ENCODE peak calls at places on chromosomes 13 and 19, in four cellular contexts. H is H9, K is mesenchymal stem cell, C is neuronal stem cell. Z is an unnamed sample. For H3K4me1, the result is how much of the 10 kb centered on the place peaks cover.

GRCh38 chr19:11138659-11139526 is 16.7 kb downstream of the SPC24 start:
- DNase-seq in H (peak), K (peak), C (peak), Z (peak)

GRCh38 chr19:34733826-34734600 is at the start of gene ZNF181:
- DNase-seq in K (peak), C (peak), H (peak), Z (peak)

GRCh38 chr19:41457241-41457640 is 14.3 kb downstream of the ERICH4 start:
- DNase-seq in K (no peak), H (no peak), C (no peak), Z (no peak)

GRCh38 chr13:27712421-27712820 is 79.9 kb upstream of the GSX1 start:
- DNase-seq in H (no peak), K (peak), C (no peak), Z (peak)

GRCh38 chr13:49185264-49185663 is 34.9 kb upstream of the MLNR start:
- DNase-seq in C (no peak), K (peak), H (no peak), Z (peak)

GRCh38 chr19:10797078-10797477 is 38.9 kb downstream of the TMED1 start:
- DNase-seq in H (no peak), K (no peak), C (no peak), Z (no peak)

GRCh38 chr19:40139533-40140287 is 49.0 kb upstream of the ZNF780A start:
- DNase-seq in C (peak), K (peak), H (no peak), Z (no peak)

GRCh38 chr19:58218899-58219298 is 9.8 kb upstream of the ZNF544 start:
- DNase-seq in K (no peak), C (no peak), H (peak), Z (peak)

GRCh38 chr13:95924389-95924994 is 128.7 kb downstream of the UGGT2 start:
- DNase-seq in K (peak), H (no peak), C (no peak), Z (peak)

GRCh38 chr19:6374711-6375410 is 872 bp downstream of the PSPN start:
- DNase-seq in K (no peak), H (no peak), C (no peak), Z (no peak)

GRCh38 chr13:93262729-93263128 is 36.1 kb downstream of the GPC6 start:
- DNase-seq in C (no peak), K (peak), H (no peak), Z (peak)

GRCh38 chr19:590396-590745 is 690 bp downstream of the HCN2 start:
- DNase-seq in H (no peak), C (no peak), K (no peak), Z (no peak)

GRCh38 chr13:48891586-48891985 is 84.1 kb upstream of the FNDC3A start:
- DNase-seq in H (no peak), K (peak), C (no peak), Z (peak)

GRCh38 chr13:52850396-52851152 is 2.1 kb upstream of the PCDH8 start:
- DNase-seq in C (peak), K (peak), H (peak), Z (peak)

GRCh38 chr13:101941095-101941777 is 460.6 kb downstream of the FGF14 start:
- DNase-seq in K (peak), H (no peak), C (no peak), Z (no peak)

GRCh38 chr19:19491321-19492025 is 23.9 kb downstream of the TSSK6 start:
- DNase-seq in C (no peak), H (no peak), K (no peak), Z (no peak)

GRCh38 chr13:111006508-111007031 is 91.7 kb upstream of the ANKRD10 start:
- DNase-seq in C (peak), H (no peak), K (peak), Z (no peak)

GRCh38 chr13:92379371-92379770 is 847.2 kb upstream of the GPC6 start:
- DNase-seq in H (no peak), C (no peak), K (no peak), Z (no peak)

GRCh38 chr19:511101-511841 is 4.0 kb downstream of the TPGS1 start:
- DNase-seq in K (no peak), C (no peak), H (peak), Z (peak)

GRCh38 chr19:46009530-46010510 is 13.0 kb downstream of the PGLYRP1 start:
- DNase-seq in H (peak), C (peak), K (peak), Z (peak)
- H3K4me1 ChIP-seq in H (under half), C (under half), K (under half), Z (under half)

DNA sequence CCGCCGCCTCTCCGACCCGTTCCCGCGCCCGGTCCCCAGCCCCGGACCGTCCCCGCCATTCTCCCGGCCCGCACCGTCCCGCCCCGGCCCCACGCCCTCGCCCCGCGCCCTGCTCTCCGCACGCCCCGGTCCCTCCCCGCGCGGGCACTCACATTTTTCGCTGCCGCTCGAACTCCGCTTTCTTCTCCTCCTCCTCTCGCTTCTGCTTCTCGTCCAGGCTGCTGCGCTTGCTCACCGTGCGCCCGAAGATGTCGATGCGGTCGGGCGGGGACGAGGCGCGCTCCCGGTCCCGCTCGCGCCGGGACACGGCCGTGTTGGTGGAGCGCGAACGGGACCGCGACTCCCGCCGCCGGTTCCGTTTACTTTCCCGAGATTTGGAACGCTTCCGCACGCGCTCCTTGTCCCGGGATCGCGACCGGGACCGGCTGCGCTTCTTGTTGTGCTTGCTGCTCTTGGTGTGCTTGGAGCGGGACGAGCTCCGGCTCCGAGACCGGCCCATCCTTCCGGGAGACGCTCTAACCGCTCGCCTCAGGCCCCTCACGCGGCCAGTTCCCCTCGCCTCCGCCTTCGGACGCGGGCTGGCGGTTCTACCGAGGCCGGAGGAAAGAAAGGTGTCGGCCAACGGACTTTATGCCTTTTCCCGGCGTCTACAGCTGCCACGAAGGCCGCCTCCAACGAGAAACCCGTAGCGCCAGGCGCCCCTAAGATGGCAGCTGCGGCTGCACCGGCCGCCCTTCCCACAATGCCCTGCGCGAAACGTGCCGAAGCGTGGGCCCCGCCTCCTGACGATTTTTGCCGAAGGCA is at the start of gene ARGLU1:
- DNase-seq in K (peak), H (peak), C (peak), Z (peak)
- H2BK12ac ChIP-seq in K (no peak), H (no peak), C (no peak), Z (peak)

GRCh38 chr19:1851581-1852293 is 3.5 kb upstream of the REXO1 start:
- DNase-seq in K (no peak), C (no peak), H (no peak), Z (no peak)

GRCh38 chr19:1848399-1849131 is at the start of gene REXO1:
- DNase-seq in C (peak), K (peak), H (peak), Z (peak)

GRCh38 chr19:1849132-1849474 is 820 bp upstream of the REXO1 start:
- DNase-seq in C (no peak), K (no peak), H (no peak), Z (no peak)

GRCh38 chr19:1850809-1851544 is 2.7 kb upstream of the REXO1 start:
- DNase-seq in C (no peak), K (no peak), H (peak), Z (peak)

GRCh38 chr19:1849999-1850398 is 1.7 kb upstream of the REXO1 start:
- DNase-seq in H (no peak), C (no peak), K (no peak), Z (no peak)
- H3K4me1 ChIP-seq in H (under half), C (under half), K (under half), Z (under half)

DNA sequence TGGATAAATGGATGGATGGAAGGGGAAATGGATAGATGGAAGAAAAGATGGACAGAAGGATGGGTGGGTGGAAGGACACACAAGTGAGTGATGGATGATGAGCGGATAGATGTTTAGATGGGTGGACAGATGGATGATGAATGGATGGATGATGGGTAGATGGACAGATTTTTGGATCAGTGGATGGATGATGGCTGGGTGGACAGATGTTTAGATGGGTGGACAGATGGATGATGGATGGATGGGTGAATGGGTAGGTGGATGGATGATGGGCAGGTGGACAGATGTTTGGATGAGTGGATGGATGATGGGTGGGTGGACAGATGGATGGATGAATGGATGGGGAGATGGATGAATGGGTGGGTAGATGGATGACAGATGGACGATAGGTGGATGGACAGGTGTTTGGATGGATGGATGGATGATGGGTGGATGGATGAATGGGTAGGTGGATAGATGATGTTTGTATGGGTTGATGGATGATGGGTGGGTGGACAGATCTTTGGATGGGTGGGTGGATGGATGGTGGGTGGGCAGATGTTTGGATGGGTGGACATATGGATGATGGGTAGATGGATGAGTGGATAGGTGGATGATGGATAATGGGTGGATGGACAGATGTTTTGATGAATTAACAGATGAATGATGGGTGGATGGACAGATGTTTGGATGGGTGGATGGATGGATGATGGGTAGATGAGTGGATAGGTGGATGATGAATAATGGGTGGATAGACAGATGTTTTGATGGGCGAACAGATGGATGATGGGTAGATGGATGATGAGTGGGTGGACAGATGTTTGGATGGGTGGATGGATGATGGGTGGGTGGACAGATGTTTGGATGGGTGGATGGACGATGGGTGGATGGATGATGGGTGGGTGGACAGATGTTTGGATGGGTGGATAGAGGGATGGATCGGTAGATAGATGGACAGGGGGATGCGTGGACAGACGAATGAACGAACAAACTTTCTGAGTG is 39.5 kb downstream of the CERS4 start:
- DNase-seq in C (no peak), H (no peak), K (no peak), Z (no peak)
- H2BK12ac ChIP-seq in C (peak), H (no peak), K (no peak), Z (no peak)

GRCh38 chr19:2173388-2173787 is 9.7 kb downstream of the DOT1L start:
- DNase-seq in K (no peak), H (peak), C (no peak), Z (no peak)
- H3K4me1 ChIP-seq in K (half or more), H (under half), C (under half), Z (under half)

GRCh38 chr13:112073245-112074138 is 6.5 kb downstream of the SOX1 start:
- DNase-seq in H (peak), K (no peak), C (peak), Z (no peak)
- H2BK12ac ChIP-seq in H (no peak), K (no peak), C (no peak), Z (no peak)

GRCh38 chr19:15250635-15250993 is 18.4 kb upstream of the EPHX3 start:
- DNase-seq in K (no peak), C (no peak), H (no peak), Z (no peak)
- H3K4me1 ChIP-seq in K (half or more), C (under half), H (under half), Z (under half)

DNA sequence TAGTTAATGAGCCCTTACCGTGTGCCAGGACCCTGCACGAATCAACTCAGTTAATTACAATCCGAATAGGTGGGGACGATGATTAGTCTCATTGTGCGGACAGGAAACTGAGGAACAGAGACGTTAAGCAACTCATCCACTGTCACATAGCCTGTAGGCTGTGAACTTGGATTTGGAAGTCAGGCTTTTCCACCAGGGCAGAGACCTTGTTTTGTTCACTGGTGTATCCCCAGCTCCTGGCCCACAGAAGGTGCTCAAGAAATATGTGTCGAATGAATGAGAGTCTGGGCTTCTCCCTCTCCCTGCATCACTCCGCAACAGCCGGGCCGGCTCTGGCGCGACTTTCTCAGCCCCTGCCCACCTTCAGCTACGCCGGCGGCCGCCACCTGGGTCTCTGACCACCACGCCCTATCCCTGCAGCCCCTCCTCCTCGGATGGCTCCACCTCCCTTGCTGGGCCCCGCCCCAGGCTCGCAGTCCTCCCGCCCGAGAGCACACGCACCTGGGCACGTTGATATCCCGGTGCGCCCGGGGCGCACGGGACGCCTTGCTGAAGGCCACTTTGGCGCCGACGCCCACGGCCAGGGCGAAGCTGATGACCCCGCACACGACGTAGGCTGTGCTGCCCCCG is 1.3 kb downstream of the SHISA7 start:
- DNase-seq in H (peak), K (no peak), C (no peak), Z (no peak)
- H2BK12ac ChIP-seq in H (no peak), K (no peak), C (no peak), Z (no peak)

GRCh38 chr13:113856716-113857065 is 7.2 kb downstream of the GAS6 start:
- DNase-seq in K (peak), H (peak), C (no peak), Z (no peak)
- H3K4me1 ChIP-seq in K (half or more), H (under half), C (half or more), Z (under half)

DNA sequence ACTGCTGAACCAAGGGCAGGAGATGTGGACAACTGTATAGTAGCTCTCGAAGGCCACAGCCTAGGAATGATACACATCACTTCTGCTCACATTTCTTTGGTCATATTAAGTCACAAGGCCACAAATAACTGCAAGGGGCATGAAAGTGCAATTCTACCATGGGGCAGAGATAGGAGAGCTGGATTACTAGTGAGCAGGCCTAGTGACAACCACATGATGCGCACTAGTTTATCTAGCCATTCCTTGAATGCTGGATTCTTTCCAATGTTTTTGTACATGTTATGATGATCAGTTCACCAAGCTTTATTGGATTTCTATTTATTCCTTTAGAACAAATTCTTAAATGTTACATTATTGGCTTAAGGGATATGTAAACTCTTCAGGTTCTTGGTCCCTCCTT is 100.7 kb downstream of the MIPEP start:
- DNase-seq in H (no peak), C (no peak), K (no peak), Z (no peak)
- H2BK12ac ChIP-seq in H (no peak), C (no peak), K (peak), Z (no peak)